ENCODE peak calls at places on chromosome 11, in eight cellular contexts. P is body of pancreas, R is cardiac muscle cell, N is hepatocyte, X is lung, M is MM.1S, Y is esophagus muscularis mucosa, S is ascending aorta. V is an unnamed sample. For H3K4me1, the result is how much of the 10 kb centered on the place peaks cover.

GRCh38 chr11:72091292-72091691 is 10.6 kb downstream of the LRRC51 start:
- DNase-seq in X (peak), N (peak), Y (no peak), M (peak), S (peak), P (peak), R (peak), V (peak)

GRCh38 chr11:22797081-22797480 is 32.5 kb downstream of the SVIP start:
- DNase-seq in Y (no peak), M (no peak), X (no peak), N (no peak), P (no peak), S (no peak), R (no peak), V (no peak)

GRCh38 chr11:102007567-102008437 is 39.4 kb upstream of the CFAP300 start:
- DNase-seq in X (peak), P (no peak), R (peak), M (peak), Y (no peak), N (peak), S (no peak), V (peak)

GRCh38 chr11:32434387-32435151 is 770 bp downstream of the WT1 start:
- DNase-seq in P (no peak), Y (no peak), X (no peak), N (no peak), M (no peak), R (no peak), S (no peak), V (no peak)

GRCh38 chr11:124674168-124674517 is 439 bp downstream of the SPA17 start:
- DNase-seq in R (no peak), Y (no peak), P (no peak), M (no peak), S (no peak), N (peak), X (no peak), V (peak)

GRCh38 chr11:94775576-94776327 is 7.6 kb downstream of the AMOTL1 start:
- DNase-seq in N (no peak), R (no peak), S (no peak), P (no peak), Y (no peak), X (no peak), M (no peak), V (no peak)

GRCh38 chr11:6576471-6577373 is 26.7 kb downstream of the RRP8 start:
- DNase-seq in S (no peak), P (peak), Y (peak), X (no peak), M (no peak), R (no peak), N (peak), V (no peak)

GRCh38 chr11:66011239-66011784 is 496 bp upstream of the CST6 start:
- DNase-seq in X (peak), R (no peak), P (peak), S (no peak), N (peak), M (no peak), Y (no peak), V (no peak)

GRCh38 chr11:111560785-111561184 is 20.3 kb downstream of the LAYN start:
- DNase-seq in Y (no peak), P (no peak), S (no peak), X (no peak), R (no peak), N (no peak), M (no peak), V (no peak)

GRCh38 chr11:111555255-111555654 is 14.7 kb downstream of the LAYN start:
- DNase-seq in X (no peak), P (no peak), N (no peak), M (no peak), Y (no peak), R (no peak), S (no peak), V (no peak)

GRCh38 chr11:111554532-111554931 is 14.0 kb downstream of the LAYN start:
- DNase-seq in X (no peak), Y (no peak), N (no peak), R (no peak), S (no peak), M (no peak), P (no peak), V (no peak)

GRCh38 chr11:111559791-111560190 is 19.3 kb downstream of the LAYN start:
- DNase-seq in P (no peak), X (no peak), M (no peak), Y (no peak), S (no peak), R (no peak), N (no peak), V (no peak)

DNA sequence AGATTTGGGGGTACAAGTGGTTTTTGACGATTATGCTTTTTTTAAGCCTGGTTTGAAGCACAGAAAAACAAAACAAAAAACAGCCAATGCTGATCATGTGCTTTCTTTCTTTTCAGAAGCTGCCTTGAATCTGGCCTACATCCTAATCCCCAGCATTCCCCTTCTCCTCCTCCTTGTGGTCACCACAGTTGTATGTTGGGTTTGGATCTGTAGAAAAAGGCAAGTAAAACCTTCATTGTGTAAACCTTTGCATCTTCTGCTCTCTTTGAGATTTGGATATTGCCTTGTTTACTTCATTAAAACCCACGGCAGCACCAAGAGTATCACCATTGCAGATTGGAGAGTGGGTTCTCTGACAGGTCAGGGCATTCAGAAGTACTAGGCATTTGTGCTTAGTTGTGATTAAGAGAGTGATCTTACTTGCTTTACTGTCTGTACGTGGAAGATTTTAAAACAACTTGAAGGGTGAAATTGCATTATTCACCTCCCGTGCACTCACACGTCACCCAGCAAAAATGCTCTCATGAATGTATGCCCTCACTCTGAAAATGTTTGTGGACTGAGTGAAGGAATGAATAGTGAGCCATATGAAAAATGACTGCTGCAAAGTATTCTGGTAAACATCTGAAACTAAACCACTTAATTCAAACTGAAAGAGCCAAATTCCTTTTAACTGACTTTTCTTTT is 17.0 kb downstream of the LAYN start:
- DNase-seq in X (no peak), S (no peak), Y (no peak), P (no peak), N (peak), M (no peak), R (no peak), V (no peak)
- H3K4me3 ChIP-seq in X (no peak), S (peak), Y (no peak), P (no peak), N (no peak), M (no peak), R (no peak), V (no peak)

GRCh38 chr11:68107689-68108088 is 13.5 kb downstream of the CHKA start:
- DNase-seq in N (peak), P (no peak), M (no peak), Y (no peak), S (no peak), R (no peak), X (no peak), V (peak)

GRCh38 chr11:68106165-68106940 is 14.8 kb downstream of the CHKA start:
- DNase-seq in P (peak), X (no peak), Y (no peak), M (no peak), N (peak), R (no peak), S (no peak), V (peak)
- TF ChIP-seq CTCF in P (no peak), X (no peak), Y (no peak), M (no peak), N (no peak), R (no peak), S (no peak), V (no peak)

GRCh38 chr11:96254854-96255253 is 88.1 kb downstream of the MAML2 start:
- DNase-seq in Y (no peak), S (no peak), R (no peak), N (no peak), P (no peak), M (no peak), X (no peak), V (no peak)
- H3K4me1 ChIP-seq in Y (half or more), S (under half), R (under half), N (under half), P (under half), M (half or more), X (under half), V (under half)

GRCh38 chr11:62444835-62445234 is 26.0 kb downstream of the SCGB1A1 start:
- DNase-seq in R (no peak), P (no peak), X (no peak), M (no peak), N (no peak), Y (no peak), S (no peak), V (no peak)

GRCh38 chr11:62443390-62444201 is 24.8 kb downstream of the SCGB1A1 start:
- DNase-seq in X (no peak), S (no peak), Y (no peak), N (no peak), R (no peak), M (no peak), P (no peak), V (no peak)

GRCh38 chr11:62446091-62446490 is 27.3 kb downstream of the SCGB1A1 start:
- DNase-seq in Y (no peak), R (no peak), S (no peak), N (no peak), M (no peak), P (no peak), X (no peak), V (peak)

GRCh38 chr11:62444271-62444833 is 25.5 kb downstream of the SCGB1A1 start:
- DNase-seq in Y (no peak), X (peak), S (peak), R (no peak), N (no peak), P (peak), M (no peak), V (peak)

GRCh38 chr11:62445314-62445740 is 26.5 kb downstream of the SCGB1A1 start:
- DNase-seq in S (no peak), X (no peak), Y (no peak), N (no peak), P (peak), M (no peak), R (no peak), V (no peak)
- H3K4me3 ChIP-seq in S (peak), X (no peak), Y (peak), N (no peak), P (no peak), M (no peak), R (no peak), V (no peak)

GRCh38 chr11:100830295-100830694 is 143.2 kb downstream of the ARHGAP42 start:
- DNase-seq in M (no peak), P (peak), Y (no peak), X (no peak), N (peak), S (no peak), R (peak), V (no peak)

GRCh38 chr11:100831929-100832480 is 144.9 kb downstream of the ARHGAP42 start:
- DNase-seq in Y (no peak), R (no peak), S (no peak), N (no peak), P (no peak), X (no peak), M (no peak), V (no peak)

GRCh38 chr11:100830978-100831732 is 144.1 kb downstream of the ARHGAP42 start:
- DNase-seq in S (no peak), N (peak), X (no peak), M (no peak), P (no peak), R (no peak), Y (no peak), V (no peak)

GRCh38 chr11:100825610-100826009 is 138.5 kb downstream of the ARHGAP42 start:
- DNase-seq in M (no peak), N (no peak), Y (no peak), R (no peak), S (no peak), P (no peak), X (no peak), V (no peak)

DNA sequence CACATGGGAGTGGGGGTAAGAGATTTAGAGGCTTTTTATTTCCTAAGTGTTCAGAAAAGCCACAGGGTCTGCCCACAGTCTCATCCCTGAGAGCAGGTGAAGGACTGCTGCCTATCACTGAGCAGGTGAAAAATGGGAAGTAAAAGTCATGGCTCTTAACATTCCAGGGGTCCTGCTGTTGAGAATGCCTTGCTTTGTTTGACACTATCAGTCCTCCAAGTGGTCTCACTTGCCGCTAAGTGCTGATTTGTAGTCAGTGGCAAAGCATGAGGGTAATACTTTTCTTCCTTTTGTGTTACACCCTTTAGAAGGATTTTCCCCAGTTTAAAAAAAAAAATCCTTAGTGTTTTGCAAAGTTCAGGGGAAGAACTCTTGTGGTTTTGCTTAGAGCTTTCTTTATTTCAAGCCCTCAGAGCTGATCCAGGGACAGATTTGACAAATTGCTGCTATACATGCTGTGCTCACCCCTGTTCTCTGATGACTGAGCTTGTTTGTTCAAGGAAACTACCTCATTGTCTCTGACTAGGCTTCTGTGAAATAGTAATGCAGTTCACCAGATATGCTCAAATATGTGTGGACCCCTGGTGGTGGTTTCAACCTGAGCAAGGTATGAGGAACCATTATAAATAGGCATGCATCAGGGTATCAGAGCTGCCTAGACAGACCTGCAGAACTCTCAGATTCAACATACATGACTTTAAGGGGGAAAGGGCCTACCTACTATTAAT is 141.0 kb downstream of the ARHGAP42 start:
- DNase-seq in N (peak), X (no peak), P (peak), S (no peak), M (peak), Y (no peak), R (peak), V (no peak)
- TF ChIP-seq CTCF in N (peak), X (no peak), P (no peak), S (no peak), M (peak), Y (no peak), R (peak), V (no peak)

GRCh38 chr11:61511383-61511782 is 2.8 kb downstream of the LRRC10B start:
- DNase-seq in Y (no peak), M (no peak), X (no peak), R (no peak), N (no peak), S (no peak), P (no peak), V (no peak)

GRCh38 chr11:61510178-61510979 is 1.8 kb downstream of the LRRC10B start:
- DNase-seq in Y (no peak), M (no peak), R (no peak), X (no peak), P (no peak), N (no peak), S (no peak), V (no peak)

GRCh38 chr11:61510980-61511373 is 2.4 kb downstream of the LRRC10B start:
- DNase-seq in M (no peak), N (no peak), P (no peak), Y (no peak), R (no peak), X (no peak), S (no peak), V (no peak)

GRCh38 chr11:61507962-61508824 is at the start of gene LRRC10B:
- DNase-seq in R (peak), N (peak), S (no peak), P (peak), Y (no peak), X (no peak), M (no peak), V (peak)

GRCh38 chr11:61509058-61510029 is 795 bp downstream of the LRRC10B start:
- DNase-seq in P (peak), N (peak), Y (no peak), S (no peak), X (peak), M (peak), R (peak), V (peak)
- H3K4me1 ChIP-seq in P (under half), N (under half), Y (under half), S (under half), X (under half), M (under half), R (under half), V (under half)

DNA sequence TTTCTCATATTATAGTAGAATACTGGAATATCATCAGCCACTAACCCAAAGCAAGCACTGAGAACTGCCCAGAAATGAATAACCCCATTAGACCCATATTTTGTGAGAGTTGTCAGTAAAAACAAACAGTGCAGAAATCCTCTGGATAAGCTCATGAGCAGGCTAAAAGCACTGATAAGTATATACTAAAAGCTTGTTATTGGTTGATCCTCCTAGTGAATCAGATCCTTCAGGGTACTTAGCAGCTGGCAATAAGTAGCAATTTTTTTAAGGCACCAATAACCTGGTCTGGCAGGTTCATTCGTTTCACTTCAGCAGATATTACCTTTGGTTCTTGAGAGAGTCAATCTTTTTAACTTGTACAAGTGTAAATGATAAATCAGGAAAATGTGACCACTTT is 1.2 kb downstream of the NOX4 start:
- DNase-seq in N (no peak), S (no peak), X (no peak), Y (no peak), M (no peak), R (no peak), P (no peak), V (no peak)
- H3K4me3 ChIP-seq in N (no peak), S (peak), X (no peak), Y (no peak), M (no peak), R (no peak), P (no peak), V (no peak)

DNA sequence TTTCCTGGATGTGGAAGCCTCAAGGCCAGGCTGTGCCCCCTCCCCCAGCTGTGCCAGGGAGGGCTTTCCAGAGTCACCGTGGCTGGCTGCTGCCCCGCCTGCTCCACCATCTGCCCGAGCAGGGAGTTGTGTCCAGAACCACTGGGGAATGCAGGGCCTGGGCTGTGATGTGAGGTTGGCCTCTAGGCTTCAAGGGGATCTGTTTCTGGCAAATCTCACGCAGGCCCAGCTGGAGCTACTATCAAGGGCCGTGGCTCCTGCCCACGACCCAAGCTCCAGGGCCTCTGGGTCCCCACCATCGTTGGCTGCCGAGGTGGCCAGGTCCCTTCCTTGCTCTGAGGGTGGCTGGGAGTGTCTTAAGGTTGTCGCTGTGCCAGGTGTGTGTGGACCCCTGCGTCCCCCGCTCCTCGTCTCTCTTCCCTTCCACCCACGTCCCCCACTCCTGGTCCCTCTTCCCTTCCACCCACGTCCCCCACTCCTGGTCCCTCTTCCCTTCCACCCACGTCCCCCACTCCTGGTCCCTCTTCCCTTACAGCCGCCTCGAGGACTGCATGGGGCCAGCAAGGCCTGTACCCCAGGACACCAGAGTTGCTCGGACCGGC is 6.1 kb downstream of the BRSK2 start:
- DNase-seq in Y (no peak), X (no peak), R (no peak), N (no peak), M (no peak), P (no peak), S (no peak), V (no peak)
- TF ChIP-seq CTCF in Y (no peak), X (no peak), R (no peak), N (no peak), M (no peak), P (no peak), S (no peak), V (no peak)

GRCh38 chr11:47130541-47130940 is 46.1 kb downstream of the ARFGAP2 start:
- DNase-seq in M (no peak), X (no peak), Y (no peak), P (peak), S (no peak), R (no peak), N (no peak), V (no peak)

GRCh38 chr11:47131136-47131535 is 45.5 kb downstream of the ARFGAP2 start:
- DNase-seq in Y (no peak), X (no peak), N (no peak), S (no peak), R (no peak), M (no peak), P (no peak), V (no peak)

GRCh38 chr11:47136327-47136726 is 40.4 kb downstream of the ARFGAP2 start:
- DNase-seq in R (no peak), P (no peak), S (no peak), Y (no peak), N (no peak), M (no peak), X (no peak), V (no peak)

GRCh38 chr11:47132981-47133380 is 43.7 kb downstream of the ARFGAP2 start:
- DNase-seq in X (no peak), P (no peak), N (no peak), R (no peak), Y (no peak), M (no peak), S (no peak), V (no peak)

GRCh38 chr11:47132490-47132889 is 44.2 kb downstream of the ARFGAP2 start:
- DNase-seq in S (no peak), Y (no peak), R (no peak), N (no peak), M (no peak), X (no peak), P (peak), V (no peak)
- H3K4me1 ChIP-seq in S (under half), Y (under half), R (under half), N (under half), M (under half), X (under half), P (half or more), V (under half)